ENCODE peak calls at places on chromosomes 11 and 22, in nine cellular contexts. T is fibroblast of lung, V is germinal center, Z is activated T-cell treated with anti-CD3 and anti-CD28 coated beads for 1 hour, H is myocyte, X is natural killer cell, G is adrenal gland, L is cardiac muscle cell, Y is PC-3. B is an unnamed sample.

GRCh38 chr22:23722724-23723123 is 28.2 kb downstream of the ZNF70 start:
- DNase-seq in T (no peak), V (no peak), Z (no peak), H (no peak), X (no peak), G (no peak), L (no peak), Y (no peak), B (no peak)

GRCh38 chr11:79400206-79400605 is 40.6 kb downstream of the TENM4 start:
- DNase-seq in T (no peak), V (no peak), Z (no peak), H (no peak), X (no peak), G (no peak), L (no peak), Y (no peak), B (no peak)

GRCh38 chr11:120594746-120595145 is 83.2 kb downstream of the GRIK4 start:
- DNase-seq in T (no peak), V (no peak), Z (no peak), H (no peak), X (no peak), G (no peak), L (no peak), Y (no peak), B (no peak)

GRCh38 chr11:79439893-79440450 is 858 bp downstream of the TENM4 start:
- DNase-seq in T (no peak), V (peak; percentile 15), Z (no peak), H (no peak), X (no peak), G (peak; percentile 56), L (peak; percentile 58), Y (no peak), B (no peak)

GRCh38 chr11:78420255-78420764 is 2.7 kb upstream of the GAB2 start:
- DNase-seq in T (peak; percentile 89), V (peak; percentile 52), Z (peak; percentile 36), H (peak; percentile 80), X (peak; percentile 39), G (peak; percentile 94), L (peak; percentile 46), Y (peak; percentile 81), B (peak; percentile 54)

GRCh38 chr11:119693253-119693815 is 35.7 kb downstream of the NECTIN1 start:
- DNase-seq in T (no peak), V (no peak), Z (no peak), H (no peak), X (no peak), G (no peak), L (no peak), Y (no peak), B (no peak)

GRCh38 chr11:9060700-9061111 is 30.7 kb downstream of the SCUBE2 start:
- DNase-seq in T (no peak), V (peak; percentile 34), Z (no peak), H (no peak), X (no peak), G (peak; percentile 60), L (peak; percentile 17), Y (peak; percentile 41), B (peak; percentile 48)

GRCh38 chr11:57453543-57454177 is 6.7 kb upstream of the RTN4RL2 start:
- DNase-seq in T (no peak), V (no peak), Z (no peak), H (no peak), X (no peak), G (no peak), L (no peak), Y (no peak), B (peak; percentile 95)

GRCh38 chr11:43984519-43985385 is 42.3 kb downstream of the C11orf96 start:
- DNase-seq in T (no peak), V (no peak), Z (no peak), H (no peak), X (no peak), G (peak; percentile 85), L (peak; percentile 20), Y (no peak), B (peak; percentile 64)

GRCh38 chr11:120272303-120272702 is 32.4 kb downstream of the POU2F3 start:
- DNase-seq in T (peak; percentile 49), V (no peak), Z (no peak), H (peak; percentile 74), X (no peak), G (no peak), L (no peak), Y (peak; percentile 87), B (no peak)

GRCh38 chr11:116733959-116734517 is 38.7 kb downstream of the BUD13 start:
- DNase-seq in T (no peak), V (no peak), Z (no peak), H (no peak), X (no peak), G (no peak), L (no peak), Y (no peak), B (no peak)

GRCh38 chr11:63906585-63906984 is 10.4 kb downstream of the RCOR2 start:
- DNase-seq in T (no peak), V (peak; percentile 60), Z (peak; percentile 61), H (no peak), X (peak; percentile 34), G (no peak), L (no peak), Y (peak; percentile 31), B (peak; percentile 54)

GRCh38 chr11:3155691-3156258 is 9.3 kb downstream of the OSBPL5 start:
- DNase-seq in T (peak; percentile 29), V (no peak), Z (no peak), H (no peak), X (no peak), G (no peak), L (no peak), Y (no peak), B (no peak)

GRCh38 chr22:39219071-39220050 is 25.4 kb downstream of the PDGFB start:
- DNase-seq in T (no peak), V (no peak), Z (no peak), H (no peak), X (no peak), G (no peak), L (no peak), Y (no peak), B (no peak)

GRCh38 chr22:42275176-42275575 is 4.7 kb upstream of the TCF20 start:
- DNase-seq in T (no peak), V (no peak), Z (no peak), H (no peak), X (no peak), G (no peak), L (no peak), Y (no peak), B (no peak)

GRCh38 chr22:45308624-45309421 is 911 bp upstream of the FAM118A start:
- DNase-seq in T (no peak), V (peak; percentile 46), Z (no peak), H (no peak), X (no peak), G (peak; percentile 58), L (no peak), Y (no peak), B (no peak)

GRCh38 chr11:70080763-70081162 is 2.6 kb downstream of the ANO1 start:
- DNase-seq in T (peak; percentile 33), V (no peak), Z (no peak), H (peak; percentile 1), X (no peak), G (no peak), L (no peak), Y (peak; percentile 96), B (no peak)

GRCh38 chr11:13772223-13773046 is 104.0 kb downstream of the FAR1 start:
- DNase-seq in T (peak; percentile 57), V (peak; percentile 30), Z (no peak), H (peak; percentile 76), X (no peak), G (no peak), L (peak; percentile 79), Y (peak; percentile 76), B (peak; percentile 15)

GRCh38 chr11:316031-316701 is 2.3 kb downstream of the IFITM1 start:
- DNase-seq in T (no peak), V (no peak), Z (no peak), H (no peak), X (no peak), G (no peak), L (no peak), Y (no peak), B (no peak)

GRCh38 chr11:131468565-131468964 is 98.2 kb downstream of the NTM start:
- DNase-seq in T (no peak), V (no peak), Z (no peak), H (no peak), X (no peak), G (no peak), L (no peak), Y (no peak), B (no peak)

GRCh38 chr11:82864268-82864667 is 36.0 kb downstream of the PRCP start:
- DNase-seq in T (peak; percentile 29), V (peak; percentile 16), Z (no peak), H (peak; percentile 61), X (no peak), G (peak; percentile 90), L (peak; percentile 33), Y (peak; percentile 82), B (peak; percentile 30)

GRCh38 chr11:47672283-47672730 is 29.9 kb upstream of the MTCH2 start:
- DNase-seq in T (peak; percentile 9), V (no peak), Z (no peak), H (no peak), X (no peak), G (no peak), L (no peak), Y (peak; percentile 24), B (no peak)

GRCh38 chr11:35103366-35104194 is 35.4 kb upstream of the CD44 start:
- DNase-seq in T (peak; percentile 99), V (no peak), Z (no peak), H (peak; percentile 94), X (no peak), G (no peak), L (no peak), Y (no peak), B (no peak)